ENCODE peak calls at places on chromosomes 16 and 17, in four cellular contexts. A, S, B and L are unnamed samples.

GRCh38 chr17:64171041-64171440 is 41.1 kb upstream of the ERN1 start:
- DNase-seq in S (no peak), B (no peak), A (peak), L (no peak)

GRCh38 chr17:53736516-53737274 is 86.0 kb upstream of the KIF2B start:
- DNase-seq in S (no peak), A (no peak), B (no peak), L (no peak)

GRCh38 chr17:61402978-61403845 is 3.6 kb downstream of the TBX2 start:
- DNase-seq in A (no peak), B (peak), S (no peak), L (no peak)

GRCh38 chr17:22467720-22468119 is 775.4 kb downstream of the KCNJ18 start:
- DNase-seq in S (no peak), B (no peak), A (no peak), L (no peak)

GRCh38 chr17:55254375-55254774 is 10.4 kb upstream of the HLF start:
- DNase-seq in S (no peak), B (no peak), A (no peak), L (no peak)

GRCh38 chr16:63613701-63614100 is 1508.2 kb downstream of the CDH11 start:
- DNase-seq in A (peak), B (no peak), S (peak), L (no peak)

GRCh38 chr16:4314532-4315184 is 1.2 kb upstream of the GLIS2 start:
- DNase-seq in A (peak), S (peak), B (peak), L (peak)

GRCh38 chr17:57523926-57524634 is 221.0 kb downstream of the CCDC182 start:
- DNase-seq in B (no peak), A (peak), S (peak), L (no peak)

GRCh38 chr16:67443299-67443698 is 12.4 kb downstream of the HSD11B2 start:
- DNase-seq in A (no peak), S (no peak), B (no peak), L (no peak)

GRCh38 chr17:75625813-75626486 is 7.3 kb upstream of the SMIM5 start:
- DNase-seq in B (peak), A (peak), S (no peak), L (no peak)

GRCh38 chr16:67989322-67990017 is 9.2 kb upstream of the DPEP3 start:
- DNase-seq in B (no peak), S (no peak), A (no peak), L (no peak)

GRCh38 chr17:43085489-43085888 is 39.7 kb downstream of the BRCA1 start:
- DNase-seq in S (no peak), A (peak), B (no peak), L (no peak)

GRCh38 chr16:72877374-72878028 is 170.4 kb downstream of the ZFHX3 start:
- DNase-seq in A (peak), S (peak), B (peak), L (no peak)